ENCODE peak calls at places on chromosomes 2 and 18, in four cellular contexts. One of them, this sample, is unnamed.

GRCh38 chr18:11909081-11909410 is 929 bp upstream of the MPPE1 start:
- DNase-seq in HepG2: no peak
- DNase-seq in Panc1: no peak
- DNase-seq in HCT116: no peak
- DNase-seq in this sample: no peak

GRCh38 chr2:127437056-127437455 is 18.8 kb downstream of the PROC start:
- DNase-seq in HCT116: no peak
- DNase-seq in Panc1: no peak
- DNase-seq in HepG2: no peak
- DNase-seq in this sample: no peak

GRCh38 chr2:10239561-10239967 is 63.1 kb upstream of the HPCAL1 start:
- DNase-seq in Panc1: no peak
- DNase-seq in HepG2: no peak
- DNase-seq in HCT116: no peak
- DNase-seq in this sample: peak

GRCh38 chr2:38940746-38941145 is 51.1 kb downstream of the ARHGEF33 start:
- DNase-seq in HCT116: no peak
- DNase-seq in HepG2: no peak
- DNase-seq in Panc1: no peak
- DNase-seq in this sample: no peak

GRCh38 chr2:193695367-193695766 is 1500.6 kb upstream of the TMEFF2 start:
- DNase-seq in HepG2: peak
- DNase-seq in HCT116: peak
- DNase-seq in Panc1: no peak
- DNase-seq in this sample: no peak

GRCh38 chr2:3181416-3182010 is 196.1 kb downstream of the EIPR1 start:
- DNase-seq in HCT116: no peak
- DNase-seq in HepG2: no peak
- DNase-seq in Panc1: no peak
- DNase-seq in this sample: no peak

GRCh38 chr2:221572821-221573429 is 821 bp upstream of the EPHA4 start:
- DNase-seq in HepG2: no peak
- DNase-seq in HCT116: no peak
- DNase-seq in Panc1: no peak
- DNase-seq in this sample: no peak

GRCh38 chr2:145702305-145702704 is 1182.4 kb upstream of the ZEB2 start:
- DNase-seq in HCT116: no peak
- DNase-seq in HepG2: no peak
- DNase-seq in Panc1: no peak
- DNase-seq in this sample: no peak

GRCh38 chr2:71466301-71467179 is 13.2 kb downstream of the DYSF start:
- DNase-seq in HepG2: no peak
- DNase-seq in Panc1: no peak
- DNase-seq in HCT116: no peak
- DNase-seq in this sample: no peak

GRCh38 chr2:240640939-240641338 is 15.7 kb downstream of the GPR35 start:
- DNase-seq in HepG2: peak
- DNase-seq in HCT116: peak
- DNase-seq in Panc1: no peak
- DNase-seq in this sample: peak

GRCh38 chr2:237281900-237282306 is 132.1 kb downstream of the COL6A3 start:
- DNase-seq in Panc1: no peak
- DNase-seq in HepG2: no peak
- DNase-seq in HCT116: no peak
- DNase-seq in this sample: no peak

GRCh38 chr18:11654736-11655604 is 34.1 kb upstream of the GNAL start:
- DNase-seq in Panc1: peak
- DNase-seq in HCT116: peak
- DNase-seq in HepG2: no peak
- DNase-seq in this sample: peak

GRCh38 chr2:32360416-32360815 is 3.6 kb downstream of the BIRC6 start:
- DNase-seq in HCT116: no peak
- DNase-seq in HepG2: no peak
- DNase-seq in Panc1: no peak
- DNase-seq in this sample: no peak

GRCh38 chr2:148209598-148209997 is 188.7 kb downstream of the MBD5 start:
- DNase-seq in Panc1: no peak
- DNase-seq in HCT116: peak
- DNase-seq in HepG2: peak
- DNase-seq in this sample: peak

GRCh38 chr2:69013123-69013836 is at the start of gene ANTXR1:
- DNase-seq in HepG2: peak
- DNase-seq in HCT116: peak
- DNase-seq in Panc1: no peak
- DNase-seq in this sample: peak

GRCh38 chr2:65232636-65233035 is 5.0 kb downstream of the ACTR2 start:
- DNase-seq in HCT116: no peak
- DNase-seq in HepG2: no peak
- DNase-seq in Panc1: no peak
- DNase-seq in this sample: no peak

GRCh38 chr18:7626922-7627440 is 59.9 kb downstream of the PTPRM start:
- DNase-seq in HCT116: no peak
- DNase-seq in HepG2: peak
- DNase-seq in Panc1: no peak
- DNase-seq in this sample: no peak

GRCh38 chr2:164808776-164809175 is 32.8 kb downstream of the COBLL1 start:
- DNase-seq in HCT116: no peak
- DNase-seq in HepG2: peak
- DNase-seq in Panc1: no peak
- DNase-seq in this sample: no peak

GRCh38 chr2:221468288-221468687 is 103.8 kb downstream of the EPHA4 start:
- DNase-seq in Panc1: no peak
- DNase-seq in HepG2: no peak
- DNase-seq in HCT116: no peak
- DNase-seq in this sample: no peak

GRCh38 chr2:31312898-31313297 is 78.9 kb downstream of the EHD3 start:
- DNase-seq in HCT116: no peak
- DNase-seq in Panc1: no peak
- DNase-seq in HepG2: no peak
- DNase-seq in this sample: no peak

GRCh38 chr2:22355816-22356433 is 1029.1 kb upstream of the KLHL29 start:
- DNase-seq in Panc1: peak
- DNase-seq in HCT116: no peak
- DNase-seq in HepG2: peak
- DNase-seq in this sample: peak

GRCh38 chr18:24368749-24369148 is 28.9 kb downstream of the OSBPL1A start:
- DNase-seq in Panc1: no peak
- DNase-seq in HCT116: no peak
- DNase-seq in HepG2: no peak
- DNase-seq in this sample: no peak

GRCh38 chr2:157899125-157899839 is 23.2 kb upstream of the ACVR1 start:
- DNase-seq in HCT116: no peak
- DNase-seq in Panc1: no peak
- DNase-seq in HepG2: no peak
- DNase-seq in this sample: peak

GRCh38 chr18:55334875-55335274 is 253.1 kb downstream of the TCF4 start:
- DNase-seq in HCT116: no peak
- DNase-seq in HepG2: no peak
- DNase-seq in Panc1: no peak
- DNase-seq in this sample: no peak

GRCh38 chr2:131034122-131035051 is 58.9 kb downstream of the FAM168B start:
- DNase-seq in Panc1: no peak
- DNase-seq in HCT116: no peak
- DNase-seq in HepG2: no peak
- DNase-seq in this sample: no peak

GRCh38 chr18:49135871-49136270 is 185.1 kb upstream of the SMAD7 start:
- DNase-seq in HepG2: peak
- DNase-seq in HCT116: no peak
- DNase-seq in Panc1: no peak
- DNase-seq in this sample: no peak

GRCh38 chr2:46230115-46230571 is 67.1 kb upstream of the EPAS1 start:
- DNase-seq in HepG2: peak
- DNase-seq in Panc1: no peak
- DNase-seq in HCT116: no peak
- DNase-seq in this sample: no peak

GRCh38 chr2:126722081-126722480 is 66.1 kb downstream of the GYPC start:
- DNase-seq in HCT116: no peak
- DNase-seq in HepG2: no peak
- DNase-seq in Panc1: no peak
- DNase-seq in this sample: no peak

GRCh38 chr2:19911799-19912509 is 10.2 kb upstream of the TTC32 start:
- DNase-seq in Panc1: peak
- DNase-seq in HCT116: peak
- DNase-seq in HepG2: no peak
- DNase-seq in this sample: no peak

GRCh38 chr2:197196737-197197136 is 113.8 kb downstream of the ANKRD44 start:
- DNase-seq in HepG2: no peak
- DNase-seq in Panc1: no peak
- DNase-seq in HCT116: no peak
- DNase-seq in this sample: no peak

GRCh38 chr2:197198890-197199289 is 111.7 kb downstream of the ANKRD44 start:
- DNase-seq in HepG2: no peak
- DNase-seq in Panc1: no peak
- DNase-seq in HCT116: no peak
- DNase-seq in this sample: no peak

GRCh38 chr2:197191948-197192338 is 118.6 kb downstream of the ANKRD44 start:
- DNase-seq in Panc1: no peak
- DNase-seq in HepG2: no peak
- DNase-seq in HCT116: no peak
- DNase-seq in this sample: no peak

GRCh38 chr2:197197808-197198409 is 112.7 kb downstream of the ANKRD44 start:
- DNase-seq in Panc1: no peak
- DNase-seq in HepG2: no peak
- DNase-seq in HCT116: no peak
- DNase-seq in this sample: no peak

GRCh38 chr2:197195591-197195990 is 115.0 kb downstream of the ANKRD44 start:
- DNase-seq in HepG2: no peak
- DNase-seq in Panc1: no peak
- DNase-seq in HCT116: no peak
- DNase-seq in this sample: no peak
- TF ChIP-seq TCF7L2 in HepG2: no peak
- TF ChIP-seq TCF7L2 in Panc1: no peak
- TF ChIP-seq TCF7L2 in HCT116: no peak
- TF ChIP-seq TCF7L2 in this sample: no peak

GRCh38 chr2:229765721-229766120 is 51.4 kb upstream of the DNER start:
- DNase-seq in Panc1: no peak
- DNase-seq in HCT116: no peak
- DNase-seq in HepG2: no peak
- DNase-seq in this sample: no peak
- TF ChIP-seq TCF7L2 in Panc1: no peak
- TF ChIP-seq TCF7L2 in HCT116: no peak
- TF ChIP-seq TCF7L2 in HepG2: no peak
- TF ChIP-seq TCF7L2 in this sample: no peak

GRCh38 chr2:100650151-100650550 is 87.4 kb downstream of the PDCL3 start:
- DNase-seq in HepG2: no peak
- DNase-seq in Panc1: no peak
- DNase-seq in HCT116: no peak
- DNase-seq in this sample: no peak
- TF ChIP-seq TCF7L2 in HepG2: no peak
- TF ChIP-seq TCF7L2 in Panc1: no peak
- TF ChIP-seq TCF7L2 in HCT116: no peak
- TF ChIP-seq TCF7L2 in this sample: no peak

GRCh38 chr2:169664978-169665930 is 29.0 kb downstream of the CFAP210 start:
- DNase-seq in HCT116: no peak
- DNase-seq in Panc1: no peak
- DNase-seq in HepG2: no peak
- DNase-seq in this sample: peak

GRCh38 chr2:169667583-169667982 is 26.6 kb downstream of the CFAP210 start:
- DNase-seq in Panc1: no peak
- DNase-seq in HCT116: no peak
- DNase-seq in HepG2: no peak
- DNase-seq in this sample: no peak

GRCh38 chr2:169663247-169663646 is 31.0 kb downstream of the CFAP210 start:
- DNase-seq in Panc1: no peak
- DNase-seq in HCT116: no peak
- DNase-seq in HepG2: no peak
- DNase-seq in this sample: no peak

GRCh38 chr2:169662744-169663143 is 31.5 kb downstream of the CFAP210 start:
- DNase-seq in Panc1: no peak
- DNase-seq in HepG2: no peak
- DNase-seq in HCT116: no peak
- DNase-seq in this sample: peak

DNA sequence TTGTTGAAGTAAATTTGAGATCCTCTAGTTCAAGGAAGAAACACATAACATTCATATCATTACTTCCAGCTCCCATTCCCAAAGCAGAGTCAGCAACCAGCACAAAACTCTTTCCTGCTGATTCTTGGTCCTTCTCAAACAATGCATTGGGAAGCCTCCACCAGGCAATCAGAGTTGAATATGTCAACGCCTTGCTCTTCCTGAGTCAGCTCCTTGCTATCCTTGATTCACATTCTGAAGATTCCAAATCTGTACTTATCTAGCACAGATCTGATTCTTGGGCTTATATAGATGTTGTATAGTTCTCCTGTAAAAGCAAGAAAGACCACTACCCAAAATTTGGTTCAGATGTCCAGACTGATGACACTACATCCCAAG is 29.6 kb downstream of the CFAP210 start:
- DNase-seq in Panc1: no peak
- DNase-seq in HCT116: no peak
- DNase-seq in HepG2: no peak
- DNase-seq in this sample: no peak
- TF ChIP-seq TCF7L2 in Panc1: no peak
- TF ChIP-seq TCF7L2 in HCT116: no peak
- TF ChIP-seq TCF7L2 in HepG2: no peak
- TF ChIP-seq TCF7L2 in this sample: no peak

GRCh38 chr2:48346124-48346536 is 183.8 kb upstream of the STON1 start:
- DNase-seq in HepG2: peak
- DNase-seq in Panc1: no peak
- DNase-seq in HCT116: no peak
- DNase-seq in this sample: no peak
- TF ChIP-seq TCF7L2 in HepG2: no peak
- TF ChIP-seq TCF7L2 in Panc1: no peak
- TF ChIP-seq TCF7L2 in HCT116: no peak
- TF ChIP-seq TCF7L2 in this sample: no peak

GRCh38 chr2:186059096-186059495 is 320.5 kb downstream of the FSIP2 start:
- DNase-seq in HepG2: no peak
- DNase-seq in Panc1: no peak
- DNase-seq in HCT116: no peak
- DNase-seq in this sample: no peak
- TF ChIP-seq TCF7L2 in HepG2: no peak
- TF ChIP-seq TCF7L2 in Panc1: no peak
- TF ChIP-seq TCF7L2 in HCT116: no peak
- TF ChIP-seq TCF7L2 in this sample: no peak